ENCODE peak calls at places on chromosomes 6 and 20, in ten cellular contexts. Y is heart left ventricle, G is ovary, L is A549, A is tibial nerve, T is spleen, S is HCT116, F is uterus, P is HepG2, Z is esophagus squamous epithelium. J is an unnamed sample.

GRCh38 chr6:105504660-105505059 is 101.8 kb upstream of the PREP start:
- DNase-seq in Y (peak; percentile 18), G (no peak), L (no peak), A (no peak), T (no peak), S (no peak), F (peak; percentile 56), P (no peak), Z (no peak), J (no peak)

GRCh38 chr6:107973594-107973993 is 15.6 kb upstream of the SEC63 start:
- DNase-seq in Y (no peak), G (no peak), L (no peak), A (no peak), T (no peak), S (no peak), F (no peak), P (no peak), Z (no peak), J (no peak)

GRCh38 chr6:101146389-101146788 is 247.1 kb upstream of the GRIK2 start:
- DNase-seq in Y (no peak), G (no peak), L (no peak), A (no peak), T (no peak), S (peak; percentile 27), F (no peak), P (no peak), Z (no peak), J (no peak)

GRCh38 chr6:39642300-39642699 is 82.9 kb downstream of the KIF6 start:
- DNase-seq in Y (no peak), G (no peak), L (no peak), A (no peak), T (no peak), S (no peak), F (no peak), P (no peak), Z (no peak), J (no peak)

GRCh38 chr6:131654326-131654725 is 17.2 kb downstream of the ENPP3 start:
- DNase-seq in Y (no peak), G (no peak), L (no peak), A (no peak), T (no peak), S (no peak), F (no peak), P (no peak), Z (no peak), J (no peak)

GRCh38 chr6:33668328-33668727 is 43.2 kb downstream of the UQCC2 start:
- DNase-seq in Y (no peak), G (no peak), L (no peak), A (no peak), T (no peak), S (no peak), F (no peak), P (no peak), Z (no peak), J (no peak)

GRCh38 chr6:153392156-153392555 is 261.1 kb upstream of the RGS17 start:
- DNase-seq in Y (no peak), G (no peak), L (peak; percentile 1), A (no peak), T (no peak), S (no peak), F (no peak), P (no peak), Z (no peak), J (no peak)

GRCh38 chr6:78746457-78746856 is 120.9 kb upstream of the IRAK1BP1 start:
- DNase-seq in Y (no peak), G (no peak), L (no peak), A (no peak), T (no peak), S (no peak), F (no peak), P (no peak), Z (no peak), J (no peak)

GRCh38 chr6:112362027-112362795 is 15.1 kb downstream of the RFPL4B start:
- DNase-seq in Y (no peak), G (no peak), L (no peak), A (no peak), T (no peak), S (no peak), F (no peak), P (no peak), Z (no peak), J (no peak)

GRCh38 chr6:99146716-99147115 is 199.0 kb upstream of the FBXL4 start:
- DNase-seq in Y (no peak), G (no peak), L (no peak), A (no peak), T (no peak), S (no peak), F (no peak), P (no peak), Z (no peak), J (no peak)

GRCh38 chr6:9532621-9533557 is 882.0 kb downstream of the TFAP2A start:
- DNase-seq in Y (no peak), G (no peak), L (peak; percentile 30), A (no peak), T (no peak), S (no peak), F (no peak), P (no peak), Z (no peak), J (no peak)

GRCh38 chr20:31587545-31588389 is 17.3 kb upstream of the ID1 start:
- DNase-seq in Y (peak; percentile 87), G (no peak), L (no peak), A (no peak), T (peak; percentile 85), S (no peak), F (no peak), P (no peak), Z (no peak), J (no peak)

GRCh38 chr20:1761116-1761515 is 103.5 kb upstream of the SIRPG start:
- DNase-seq in Y (no peak), G (no peak), L (peak; percentile 49), A (no peak), T (no peak), S (peak; percentile 13), F (no peak), P (no peak), Z (no peak), J (peak; percentile 34)

GRCh38 chr20:58839474-58839874 is 11.2 kb downstream of the GNAS-AS1 start:
- DNase-seq in Y (no peak), G (no peak), L (peak; percentile 70), A (no peak), T (peak; percentile 77), S (peak; percentile 7), F (no peak), P (peak; percentile 34), Z (no peak), J (peak; percentile 59)

GRCh38 chr6:1388927-1389790 is at the start of gene FOXF2:
- DNase-seq in Y (no peak), G (no peak), L (peak; percentile 16), A (no peak), T (no peak), S (no peak), F (no peak), P (no peak), Z (no peak), J (no peak)
- TF ChIP-seq POLR2A in Y (no peak), G (no peak), L (no peak), A (no peak), T (no peak), S (no peak), F (no peak), P (no peak), Z (no peak), J (no peak)

GRCh38 chr6:109690740-109691687 is at the start of the genes AK9 and FIG4:
- DNase-seq in Y (peak; percentile 93), G (peak; percentile 87), L (peak; percentile 86), A (peak; percentile 91), T (peak; percentile 98), S (peak; percentile 84), F (peak; percentile 89), P (peak; percentile 89), Z (peak; percentile 80), J (peak; percentile 65)
- TF ChIP-seq POLR2A in Y (peak; percentile 64), G (peak; percentile 19), L (peak; percentile 41), A (no peak), T (no peak), S (peak; percentile 53), F (peak; percentile 35), P (peak; percentile 67), Z (no peak), J (peak; percentile 29)

GRCh38 chr20:19757973-19758887 is at the start of gene RIN2:
- DNase-seq in Y (peak; percentile 92), G (peak; percentile 90), L (peak; percentile 96), A (peak; percentile 81), T (peak; percentile 85), S (peak; percentile 21), F (peak; percentile 90), P (peak; percentile 86), Z (peak; percentile 38), J (peak; percentile 91)
- TF ChIP-seq POLR2A in Y (peak; percentile 44), G (no peak), L (peak; percentile 47), A (no peak), T (no peak), S (no peak), F (peak; percentile 39), P (peak; percentile 54), Z (no peak), J (peak; percentile 10)

GRCh38 chr20:11894072-11894471 is 23.6 kb upstream of the BTBD3 start:
- DNase-seq in Y (no peak), G (no peak), L (no peak), A (no peak), T (no peak), S (no peak), F (no peak), P (no peak), Z (no peak), J (no peak)

GRCh38 chr20:11891081-11891826 is 26.4 kb upstream of the BTBD3 start:
- DNase-seq in Y (peak; percentile 77), G (peak; percentile 46), L (peak; percentile 43), A (peak; percentile 9), T (peak; percentile 81), S (no peak), F (peak; percentile 31), P (peak; percentile 80), Z (no peak), J (peak; percentile 22)

GRCh38 chr20:11888648-11889047 is 29.0 kb upstream of the BTBD3 start:
- DNase-seq in Y (no peak), G (no peak), L (no peak), A (no peak), T (no peak), S (no peak), F (no peak), P (no peak), Z (no peak), J (no peak)

GRCh38 chr20:11891827-11892521 is 25.7 kb upstream of the BTBD3 start:
- DNase-seq in Y (peak; percentile 75), G (peak; percentile 47), L (peak; percentile 77), A (peak; percentile 41), T (no peak), S (peak; percentile 66), F (peak; percentile 65), P (peak; percentile 89), Z (no peak), J (peak; percentile 51)

DNA sequence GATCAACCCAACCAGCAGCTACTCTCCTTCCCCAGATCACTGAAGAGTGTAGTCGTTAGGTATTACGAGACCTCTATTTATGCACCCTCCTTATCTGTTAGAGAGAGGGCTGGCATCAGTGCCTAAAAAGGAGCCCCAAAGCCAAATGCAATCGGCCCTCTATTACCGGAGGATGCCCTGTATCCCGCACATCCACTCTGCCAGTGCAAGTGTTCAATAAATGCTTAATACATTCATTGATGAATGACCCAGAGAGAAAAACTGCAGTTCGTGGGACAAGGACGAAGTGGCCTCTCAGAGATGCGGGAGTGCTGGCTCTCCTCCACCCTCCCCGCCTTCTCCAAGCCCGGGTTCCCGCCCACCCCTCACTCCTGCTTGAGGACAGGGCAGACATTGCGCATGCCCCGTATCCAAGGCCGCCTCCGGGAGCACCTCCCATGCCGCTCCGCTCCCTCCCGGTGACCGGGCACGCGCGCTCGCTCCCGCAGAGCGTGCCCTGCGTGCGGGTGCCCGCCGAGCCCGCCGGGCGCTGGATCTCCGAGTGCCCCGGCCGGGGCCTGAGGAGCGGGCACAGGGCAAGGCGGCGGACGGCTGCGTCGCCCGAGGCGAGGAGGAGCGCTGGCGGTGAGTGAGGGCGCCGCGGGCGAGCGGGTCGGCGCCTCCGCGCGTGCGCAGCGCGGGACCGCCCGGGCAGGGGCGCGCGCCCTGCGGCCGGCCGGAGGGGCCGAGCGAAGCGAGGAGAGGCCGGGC is 27.2 kb upstream of the BTBD3 start:
- DNase-seq in Y (peak; percentile 91), G (peak; percentile 87), L (peak; percentile 93), A (peak; percentile 56), T (peak; percentile 92), S (peak; percentile 78), F (peak; percentile 84), P (peak; percentile 92), Z (no peak), J (peak; percentile 65)
- TF ChIP-seq POLR2A in Y (peak; percentile 56), G (peak; percentile 58), L (peak; percentile 81), A (peak; percentile 58), T (no peak), S (peak; percentile 59), F (peak; percentile 89), P (peak; percentile 64), Z (no peak), J (peak; percentile 77)